ENCODE peak calls at places on chromosomes 3 and 15, in ten cellular contexts. One of them, this sample, is unnamed.

GRCh38 chr3:195059006-195059350 is 212.0 kb downstream of the XXYLT1 start:
- DNase-seq in keratinocyte: no peak
- DNase-seq in hypothalamus: no peak
- DNase-seq in GM12865: no peak
- DNase-seq in activated naive CD4-positive, alpha-beta T cell treated with anti-CD3 and anti-CD28 coated beads for 36 hours: no peak
- DNase-seq in NCI-H345: no peak
- DNase-seq in GM23248: no peak
- DNase-seq in adrenal gland: no peak
- DNase-seq in stimulated activated CD4-positive, alpha-beta T cell treated with anti-CD3 and anti-CD28 coated beads, Interleukin-12 subunit alpha, Interleukin-12 subunit beta, amount 100 ng/mL, for 48 hours: no peak
- DNase-seq in nucleus accumbens: no peak
- DNase-seq in this sample: no peak

GRCh38 chr3:38538773-38539353 is 42.7 kb downstream of the EXOG start:
- DNase-seq in keratinocyte: no peak
- DNase-seq in hypothalamus: no peak
- DNase-seq in GM12865: no peak
- DNase-seq in activated naive CD4-positive, alpha-beta T cell treated with anti-CD3 and anti-CD28 coated beads for 36 hours: no peak
- DNase-seq in NCI-H345: no peak
- DNase-seq in GM23248: no peak
- DNase-seq in adrenal gland: no peak
- DNase-seq in stimulated activated CD4-positive, alpha-beta T cell treated with anti-CD3 and anti-CD28 coated beads, Interleukin-12 subunit alpha, Interleukin-12 subunit beta, amount 100 ng/mL, for 48 hours: no peak
- DNase-seq in nucleus accumbens: no peak
- DNase-seq in this sample: no peak

GRCh38 chr3:138398791-138399575 is 35.4 kb upstream of the ESYT3 start:
- DNase-seq in keratinocyte: no peak
- DNase-seq in hypothalamus: no peak
- DNase-seq in GM12865: no peak
- DNase-seq in activated naive CD4-positive, alpha-beta T cell treated with anti-CD3 and anti-CD28 coated beads for 36 hours: no peak
- DNase-seq in NCI-H345: no peak
- DNase-seq in GM23248: no peak
- DNase-seq in adrenal gland: peak
- DNase-seq in stimulated activated CD4-positive, alpha-beta T cell treated with anti-CD3 and anti-CD28 coated beads, Interleukin-12 subunit alpha, Interleukin-12 subunit beta, amount 100 ng/mL, for 48 hours: no peak
- DNase-seq in nucleus accumbens: no peak
- DNase-seq in this sample: no peak

GRCh38 chr3:127867412-127867811 is 45.1 kb upstream of the MGLL start:
- DNase-seq in keratinocyte: no peak
- DNase-seq in hypothalamus: no peak
- DNase-seq in GM12865: no peak
- DNase-seq in activated naive CD4-positive, alpha-beta T cell treated with anti-CD3 and anti-CD28 coated beads for 36 hours: no peak
- DNase-seq in NCI-H345: no peak
- DNase-seq in GM23248: no peak
- DNase-seq in adrenal gland: no peak
- DNase-seq in stimulated activated CD4-positive, alpha-beta T cell treated with anti-CD3 and anti-CD28 coated beads, Interleukin-12 subunit alpha, Interleukin-12 subunit beta, amount 100 ng/mL, for 48 hours: no peak
- DNase-seq in nucleus accumbens: no peak
- DNase-seq in this sample: no peak

GRCh38 chr3:52403271-52403841 is 41.5 kb downstream of the SEMA3G start:
- DNase-seq in keratinocyte: no peak
- DNase-seq in hypothalamus: no peak
- DNase-seq in GM12865: no peak
- DNase-seq in activated naive CD4-positive, alpha-beta T cell treated with anti-CD3 and anti-CD28 coated beads for 36 hours: no peak
- DNase-seq in NCI-H345: no peak
- DNase-seq in GM23248: no peak
- DNase-seq in adrenal gland: no peak
- DNase-seq in stimulated activated CD4-positive, alpha-beta T cell treated with anti-CD3 and anti-CD28 coated beads, Interleukin-12 subunit alpha, Interleukin-12 subunit beta, amount 100 ng/mL, for 48 hours: no peak
- DNase-seq in nucleus accumbens: no peak
- DNase-seq in this sample: no peak

GRCh38 chr15:43095243-43095642 is 10.6 kb downstream of the UBR1 start:
- DNase-seq in keratinocyte: no peak
- DNase-seq in hypothalamus: no peak
- DNase-seq in GM12865: no peak
- DNase-seq in activated naive CD4-positive, alpha-beta T cell treated with anti-CD3 and anti-CD28 coated beads for 36 hours: no peak
- DNase-seq in NCI-H345: no peak
- DNase-seq in GM23248: peak
- DNase-seq in adrenal gland: no peak
- DNase-seq in stimulated activated CD4-positive, alpha-beta T cell treated with anti-CD3 and anti-CD28 coated beads, Interleukin-12 subunit alpha, Interleukin-12 subunit beta, amount 100 ng/mL, for 48 hours: no peak
- DNase-seq in nucleus accumbens: no peak
- DNase-seq in this sample: no peak

GRCh38 chr3:31636693-31637442 is 104.1 kb downstream of the STT3B start:
- DNase-seq in keratinocyte: no peak
- DNase-seq in hypothalamus: no peak
- DNase-seq in GM12865: no peak
- DNase-seq in activated naive CD4-positive, alpha-beta T cell treated with anti-CD3 and anti-CD28 coated beads for 36 hours: no peak
- DNase-seq in NCI-H345: no peak
- DNase-seq in GM23248: no peak
- DNase-seq in adrenal gland: no peak
- DNase-seq in stimulated activated CD4-positive, alpha-beta T cell treated with anti-CD3 and anti-CD28 coated beads, Interleukin-12 subunit alpha, Interleukin-12 subunit beta, amount 100 ng/mL, for 48 hours: no peak
- DNase-seq in nucleus accumbens: no peak
- DNase-seq in this sample: no peak

GRCh38 chr3:158313344-158313927 is 203.5 kb downstream of the RSRC1 start:
- DNase-seq in keratinocyte: no peak
- DNase-seq in hypothalamus: no peak
- DNase-seq in GM12865: peak
- DNase-seq in activated naive CD4-positive, alpha-beta T cell treated with anti-CD3 and anti-CD28 coated beads for 36 hours: no peak
- DNase-seq in NCI-H345: peak
- DNase-seq in GM23248: peak
- DNase-seq in adrenal gland: no peak
- DNase-seq in stimulated activated CD4-positive, alpha-beta T cell treated with anti-CD3 and anti-CD28 coated beads, Interleukin-12 subunit alpha, Interleukin-12 subunit beta, amount 100 ng/mL, for 48 hours: no peak
- DNase-seq in nucleus accumbens: no peak
- DNase-seq in this sample: peak

GRCh38 chr15:62607643-62608042 is 434.9 kb upstream of the TPM1 start:
- DNase-seq in keratinocyte: peak
- DNase-seq in hypothalamus: no peak
- DNase-seq in GM12865: no peak
- DNase-seq in activated naive CD4-positive, alpha-beta T cell treated with anti-CD3 and anti-CD28 coated beads for 36 hours: no peak
- DNase-seq in NCI-H345: no peak
- DNase-seq in GM23248: peak
- DNase-seq in adrenal gland: no peak
- DNase-seq in stimulated activated CD4-positive, alpha-beta T cell treated with anti-CD3 and anti-CD28 coated beads, Interleukin-12 subunit alpha, Interleukin-12 subunit beta, amount 100 ng/mL, for 48 hours: no peak
- DNase-seq in nucleus accumbens: no peak
- DNase-seq in this sample: no peak

GRCh38 chr15:69762373-69763148 is 309.9 kb downstream of the RPLP1 start:
- DNase-seq in keratinocyte: no peak
- DNase-seq in hypothalamus: no peak
- DNase-seq in GM12865: no peak
- DNase-seq in activated naive CD4-positive, alpha-beta T cell treated with anti-CD3 and anti-CD28 coated beads for 36 hours: no peak
- DNase-seq in NCI-H345: no peak
- DNase-seq in GM23248: no peak
- DNase-seq in adrenal gland: no peak
- DNase-seq in stimulated activated CD4-positive, alpha-beta T cell treated with anti-CD3 and anti-CD28 coated beads, Interleukin-12 subunit alpha, Interleukin-12 subunit beta, amount 100 ng/mL, for 48 hours: no peak
- DNase-seq in nucleus accumbens: no peak
- DNase-seq in this sample: no peak

GRCh38 chr3:154885016-154885415 is 195.1 kb upstream of the MME start:
- DNase-seq in keratinocyte: no peak
- DNase-seq in hypothalamus: no peak
- DNase-seq in GM12865: no peak
- DNase-seq in activated naive CD4-positive, alpha-beta T cell treated with anti-CD3 and anti-CD28 coated beads for 36 hours: no peak
- DNase-seq in NCI-H345: no peak
- DNase-seq in GM23248: peak
- DNase-seq in adrenal gland: no peak
- DNase-seq in stimulated activated CD4-positive, alpha-beta T cell treated with anti-CD3 and anti-CD28 coated beads, Interleukin-12 subunit alpha, Interleukin-12 subunit beta, amount 100 ng/mL, for 48 hours: no peak
- DNase-seq in nucleus accumbens: no peak
- DNase-seq in this sample: no peak

GRCh38 chr3:86774082-86774691 is 216.8 kb downstream of the VGLL3 start:
- DNase-seq in keratinocyte: no peak
- DNase-seq in hypothalamus: no peak
- DNase-seq in GM12865: peak
- DNase-seq in activated naive CD4-positive, alpha-beta T cell treated with anti-CD3 and anti-CD28 coated beads for 36 hours: no peak
- DNase-seq in NCI-H345: peak
- DNase-seq in GM23248: peak
- DNase-seq in adrenal gland: no peak
- DNase-seq in stimulated activated CD4-positive, alpha-beta T cell treated with anti-CD3 and anti-CD28 coated beads, Interleukin-12 subunit alpha, Interleukin-12 subunit beta, amount 100 ng/mL, for 48 hours: no peak
- DNase-seq in nucleus accumbens: no peak
- DNase-seq in this sample: peak

GRCh38 chr3:188697127-188697526 is 474.6 kb upstream of the TPRG1 start:
- DNase-seq in keratinocyte: no peak
- DNase-seq in hypothalamus: no peak
- DNase-seq in GM12865: peak
- DNase-seq in activated naive CD4-positive, alpha-beta T cell treated with anti-CD3 and anti-CD28 coated beads for 36 hours: peak
- DNase-seq in NCI-H345: no peak
- DNase-seq in GM23248: no peak
- DNase-seq in adrenal gland: no peak
- DNase-seq in stimulated activated CD4-positive, alpha-beta T cell treated with anti-CD3 and anti-CD28 coated beads, Interleukin-12 subunit alpha, Interleukin-12 subunit beta, amount 100 ng/mL, for 48 hours: peak
- DNase-seq in nucleus accumbens: no peak
- DNase-seq in this sample: no peak

GRCh38 chr3:158802399-158803023 is 657 bp downstream of the MFSD1 start:
- DNase-seq in keratinocyte: no peak
- DNase-seq in hypothalamus: no peak
- DNase-seq in GM12865: peak
- DNase-seq in activated naive CD4-positive, alpha-beta T cell treated with anti-CD3 and anti-CD28 coated beads for 36 hours: peak
- DNase-seq in NCI-H345: no peak
- DNase-seq in GM23248: peak
- DNase-seq in adrenal gland: no peak
- DNase-seq in stimulated activated CD4-positive, alpha-beta T cell treated with anti-CD3 and anti-CD28 coated beads, Interleukin-12 subunit alpha, Interleukin-12 subunit beta, amount 100 ng/mL, for 48 hours: peak
- DNase-seq in nucleus accumbens: no peak
- DNase-seq in this sample: peak

GRCh38 chr3:37967252-37967881 is 23.2 kb upstream of the VILL start:
- DNase-seq in keratinocyte: peak
- DNase-seq in hypothalamus: no peak
- DNase-seq in GM12865: peak
- DNase-seq in activated naive CD4-positive, alpha-beta T cell treated with anti-CD3 and anti-CD28 coated beads for 36 hours: peak
- DNase-seq in NCI-H345: peak
- DNase-seq in GM23248: peak
- DNase-seq in adrenal gland: peak
- DNase-seq in stimulated activated CD4-positive, alpha-beta T cell treated with anti-CD3 and anti-CD28 coated beads, Interleukin-12 subunit alpha, Interleukin-12 subunit beta, amount 100 ng/mL, for 48 hours: peak
- DNase-seq in nucleus accumbens: peak
- DNase-seq in this sample: peak

GRCh38 chr3:99648091-99648490 is 9.7 kb downstream of the COL8A1 start:
- DNase-seq in keratinocyte: no peak
- DNase-seq in hypothalamus: no peak
- DNase-seq in GM12865: peak
- DNase-seq in activated naive CD4-positive, alpha-beta T cell treated with anti-CD3 and anti-CD28 coated beads for 36 hours: no peak
- DNase-seq in NCI-H345: no peak
- DNase-seq in GM23248: peak
- DNase-seq in adrenal gland: no peak
- DNase-seq in stimulated activated CD4-positive, alpha-beta T cell treated with anti-CD3 and anti-CD28 coated beads, Interleukin-12 subunit alpha, Interleukin-12 subunit beta, amount 100 ng/mL, for 48 hours: no peak
- DNase-seq in nucleus accumbens: no peak
- DNase-seq in this sample: no peak

GRCh38 chr3:147930417-147930816 is 521.3 kb downstream of the ZIC1 start:
- DNase-seq in keratinocyte: no peak
- DNase-seq in hypothalamus: no peak
- DNase-seq in GM12865: no peak
- DNase-seq in activated naive CD4-positive, alpha-beta T cell treated with anti-CD3 and anti-CD28 coated beads for 36 hours: no peak
- DNase-seq in NCI-H345: no peak
- DNase-seq in GM23248: peak
- DNase-seq in adrenal gland: no peak
- DNase-seq in stimulated activated CD4-positive, alpha-beta T cell treated with anti-CD3 and anti-CD28 coated beads, Interleukin-12 subunit alpha, Interleukin-12 subunit beta, amount 100 ng/mL, for 48 hours: no peak
- DNase-seq in nucleus accumbens: no peak
- DNase-seq in this sample: no peak

GRCh38 chr3:58068126-58068809 is 60.0 kb downstream of the FLNB start:
- DNase-seq in keratinocyte: no peak
- DNase-seq in hypothalamus: no peak
- DNase-seq in GM12865: no peak
- DNase-seq in activated naive CD4-positive, alpha-beta T cell treated with anti-CD3 and anti-CD28 coated beads for 36 hours: no peak
- DNase-seq in NCI-H345: no peak
- DNase-seq in GM23248: no peak
- DNase-seq in adrenal gland: no peak
- DNase-seq in stimulated activated CD4-positive, alpha-beta T cell treated with anti-CD3 and anti-CD28 coated beads, Interleukin-12 subunit alpha, Interleukin-12 subunit beta, amount 100 ng/mL, for 48 hours: no peak
- DNase-seq in nucleus accumbens: peak
- DNase-seq in this sample: peak

GRCh38 chr15:43550527-43551363 is 33.3 kb downstream of the MAP1A start:
- DNase-seq in keratinocyte: no peak
- DNase-seq in hypothalamus: no peak
- DNase-seq in GM12865: no peak
- DNase-seq in activated naive CD4-positive, alpha-beta T cell treated with anti-CD3 and anti-CD28 coated beads for 36 hours: no peak
- DNase-seq in NCI-H345: no peak
- DNase-seq in GM23248: peak
- DNase-seq in adrenal gland: no peak
- DNase-seq in stimulated activated CD4-positive, alpha-beta T cell treated with anti-CD3 and anti-CD28 coated beads, Interleukin-12 subunit alpha, Interleukin-12 subunit beta, amount 100 ng/mL, for 48 hours: no peak
- DNase-seq in nucleus accumbens: no peak
- DNase-seq in this sample: no peak

GRCh38 chr15:45224596-45225217 is 27.3 kb upstream of the SLC28A2 start:
- DNase-seq in keratinocyte: no peak
- DNase-seq in hypothalamus: no peak
- DNase-seq in GM12865: no peak
- DNase-seq in activated naive CD4-positive, alpha-beta T cell treated with anti-CD3 and anti-CD28 coated beads for 36 hours: no peak
- DNase-seq in NCI-H345: no peak
- DNase-seq in GM23248: no peak
- DNase-seq in adrenal gland: no peak
- DNase-seq in stimulated activated CD4-positive, alpha-beta T cell treated with anti-CD3 and anti-CD28 coated beads, Interleukin-12 subunit alpha, Interleukin-12 subunit beta, amount 100 ng/mL, for 48 hours: no peak
- DNase-seq in nucleus accumbens: no peak
- DNase-seq in this sample: no peak

GRCh38 chr15:95085056-95085455 is 853.7 kb downstream of the MCTP2 start:
- DNase-seq in keratinocyte: no peak
- DNase-seq in hypothalamus: no peak
- DNase-seq in GM12865: no peak
- DNase-seq in activated naive CD4-positive, alpha-beta T cell treated with anti-CD3 and anti-CD28 coated beads for 36 hours: no peak
- DNase-seq in NCI-H345: no peak
- DNase-seq in GM23248: no peak
- DNase-seq in adrenal gland: no peak
- DNase-seq in stimulated activated CD4-positive, alpha-beta T cell treated with anti-CD3 and anti-CD28 coated beads, Interleukin-12 subunit alpha, Interleukin-12 subunit beta, amount 100 ng/mL, for 48 hours: no peak
- DNase-seq in nucleus accumbens: no peak
- DNase-seq in this sample: no peak

GRCh38 chr3:115822572-115822971 is 199.3 kb downstream of the GAP43 start:
- DNase-seq in keratinocyte: no peak
- DNase-seq in hypothalamus: no peak
- DNase-seq in GM12865: no peak
- DNase-seq in activated naive CD4-positive, alpha-beta T cell treated with anti-CD3 and anti-CD28 coated beads for 36 hours: no peak
- DNase-seq in NCI-H345: no peak
- DNase-seq in GM23248: no peak
- DNase-seq in adrenal gland: no peak
- DNase-seq in stimulated activated CD4-positive, alpha-beta T cell treated with anti-CD3 and anti-CD28 coated beads, Interleukin-12 subunit alpha, Interleukin-12 subunit beta, amount 100 ng/mL, for 48 hours: no peak
- DNase-seq in nucleus accumbens: no peak
- DNase-seq in this sample: no peak

GRCh38 chr15:80182611-80183210 is 29.9 kb downstream of the FAH start:
- DNase-seq in keratinocyte: no peak
- DNase-seq in hypothalamus: no peak
- DNase-seq in GM12865: no peak
- DNase-seq in activated naive CD4-positive, alpha-beta T cell treated with anti-CD3 and anti-CD28 coated beads for 36 hours: no peak
- DNase-seq in NCI-H345: no peak
- DNase-seq in GM23248: peak
- DNase-seq in adrenal gland: no peak
- DNase-seq in stimulated activated CD4-positive, alpha-beta T cell treated with anti-CD3 and anti-CD28 coated beads, Interleukin-12 subunit alpha, Interleukin-12 subunit beta, amount 100 ng/mL, for 48 hours: no peak
- DNase-seq in nucleus accumbens: no peak
- DNase-seq in this sample: no peak

GRCh38 chr3:10548997-10549396 is 43.6 kb upstream of the ATP2B2 start:
- DNase-seq in keratinocyte: no peak
- DNase-seq in hypothalamus: no peak
- DNase-seq in GM12865: no peak
- DNase-seq in activated naive CD4-positive, alpha-beta T cell treated with anti-CD3 and anti-CD28 coated beads for 36 hours: peak
- DNase-seq in NCI-H345: no peak
- DNase-seq in GM23248: no peak
- DNase-seq in adrenal gland: no peak
- DNase-seq in stimulated activated CD4-positive, alpha-beta T cell treated with anti-CD3 and anti-CD28 coated beads, Interleukin-12 subunit alpha, Interleukin-12 subunit beta, amount 100 ng/mL, for 48 hours: no peak
- DNase-seq in nucleus accumbens: no peak
- DNase-seq in this sample: no peak

GRCh38 chr15:26023231-26023630 is 160.1 kb upstream of the ATP10A start:
- DNase-seq in keratinocyte: no peak
- DNase-seq in hypothalamus: no peak
- DNase-seq in GM12865: no peak
- DNase-seq in activated naive CD4-positive, alpha-beta T cell treated with anti-CD3 and anti-CD28 coated beads for 36 hours: no peak
- DNase-seq in NCI-H345: no peak
- DNase-seq in GM23248: no peak
- DNase-seq in adrenal gland: no peak
- DNase-seq in stimulated activated CD4-positive, alpha-beta T cell treated with anti-CD3 and anti-CD28 coated beads, Interleukin-12 subunit alpha, Interleukin-12 subunit beta, amount 100 ng/mL, for 48 hours: no peak
- DNase-seq in nucleus accumbens: no peak
- DNase-seq in this sample: no peak

GRCh38 chr3:78994174-78995027 is 773.4 kb downstream of the ROBO1 start:
- DNase-seq in keratinocyte: no peak
- DNase-seq in hypothalamus: no peak
- DNase-seq in GM12865: no peak
- DNase-seq in activated naive CD4-positive, alpha-beta T cell treated with anti-CD3 and anti-CD28 coated beads for 36 hours: no peak
- DNase-seq in NCI-H345: no peak
- DNase-seq in GM23248: no peak
- DNase-seq in adrenal gland: no peak
- DNase-seq in stimulated activated CD4-positive, alpha-beta T cell treated with anti-CD3 and anti-CD28 coated beads, Interleukin-12 subunit alpha, Interleukin-12 subunit beta, amount 100 ng/mL, for 48 hours: no peak
- DNase-seq in nucleus accumbens: no peak
- DNase-seq in this sample: peak

GRCh38 chr15:68389936-68390790 is 41.8 kb downstream of the ITGA11 start:
- DNase-seq in keratinocyte: no peak
- DNase-seq in hypothalamus: no peak
- DNase-seq in GM12865: peak
- DNase-seq in activated naive CD4-positive, alpha-beta T cell treated with anti-CD3 and anti-CD28 coated beads for 36 hours: no peak
- DNase-seq in NCI-H345: no peak
- DNase-seq in GM23248: peak
- DNase-seq in adrenal gland: peak
- DNase-seq in stimulated activated CD4-positive, alpha-beta T cell treated with anti-CD3 and anti-CD28 coated beads, Interleukin-12 subunit alpha, Interleukin-12 subunit beta, amount 100 ng/mL, for 48 hours: no peak
- DNase-seq in nucleus accumbens: no peak
- DNase-seq in this sample: no peak

GRCh38 chr3:53269888-53270880 is 14.4 kb upstream of the TKT start:
- DNase-seq in keratinocyte: peak
- DNase-seq in hypothalamus: peak
- DNase-seq in GM12865: peak
- DNase-seq in activated naive CD4-positive, alpha-beta T cell treated with anti-CD3 and anti-CD28 coated beads for 36 hours: peak
- DNase-seq in NCI-H345: peak
- DNase-seq in GM23248: peak
- DNase-seq in adrenal gland: peak
- DNase-seq in stimulated activated CD4-positive, alpha-beta T cell treated with anti-CD3 and anti-CD28 coated beads, Interleukin-12 subunit alpha, Interleukin-12 subunit beta, amount 100 ng/mL, for 48 hours: no peak
- DNase-seq in nucleus accumbens: peak
- DNase-seq in this sample: peak